ENCODE peak calls at places on chromosomes 3 and 15, in ten cellular contexts. T is RWPE2; K is stimulated activated CD8-positive, alpha-beta memory T cell treated with anti-CD3 and anti-CD28 coated beads, Interleukin-2, amount 100 ng/mL, for 1 hour; M is epithelial cell of esophagus; Y is GM19239; U is GM12865; E is keratinocyte; G is foreskin keratinocyte; B is sigmoid colon; N is activated B cell treated with CpG ODN at 0.5 μM for 24 hours. O is an unnamed sample.

GRCh38 chr3:50926868-50927267 is 252.1 kb downstream of the DOCK3 start:
- DNase-seq in G (no peak), B (no peak), E (no peak), M (no peak), K (no peak), U (no peak), T (no peak), N (no peak), Y (no peak), O (no peak)

GRCh38 chr3:9686050-9686384 is 17.6 kb upstream of the CPNE9 start:
- DNase-seq in G (no peak), E (no peak), K (no peak), M (no peak), N (no peak), U (peak; percentile 17), B (no peak), Y (no peak), T (no peak), O (no peak)

GRCh38 chr15:39188930-39189329 is 391.9 kb upstream of the THBS1 start:
- DNase-seq in T (peak; percentile 72), N (no peak), Y (no peak), G (peak; percentile 98), U (no peak), K (no peak), M (peak; percentile 97), B (no peak), E (no peak), O (no peak)

GRCh38 chr3:185818267-185818875 is 6.5 kb downstream of the IGF2BP2 start:
- DNase-seq in B (no peak), K (no peak), T (no peak), N (no peak), Y (no peak), U (no peak), M (no peak), E (no peak), G (no peak), O (no peak)

GRCh38 chr3:160808838-160809237 is 52.8 kb downstream of the PPM1L start:
- DNase-seq in U (no peak), E (no peak), M (no peak), N (no peak), B (peak; percentile 64), G (no peak), Y (no peak), K (no peak), T (no peak), O (peak; percentile 96)

GRCh38 chr3:120816728-120817127 is 74.2 kb downstream of the GTF2E1 start:
- DNase-seq in B (no peak), M (no peak), Y (no peak), K (no peak), N (no peak), G (no peak), T (no peak), U (peak; percentile 18), E (no peak), O (no peak)

GRCh38 chr3:49276475-49277356 is at the start of gene C3orf62:
- DNase-seq in E (no peak), U (peak; percentile 85), T (peak; percentile 82), Y (peak; percentile 73), K (peak; percentile 37), N (peak; percentile 61), B (peak; percentile 96), G (peak; percentile 47), M (peak; percentile 75), O (peak; percentile 51)

GRCh38 chr3:155078959-155079794 is 942 bp upstream of the MME start:
- DNase-seq in K (no peak), G (peak; percentile 23), M (no peak), Y (no peak), U (no peak), E (no peak), N (no peak), B (no peak), T (no peak), O (peak; percentile 50)

GRCh38 chr15:62165793-62166380 is 802 bp upstream of the C2CD4B start:
- DNase-seq in K (no peak), B (no peak), M (no peak), U (no peak), N (no peak), E (no peak), Y (no peak), G (no peak), T (no peak), O (no peak)

GRCh38 chr3:74546426-74546825 is 68.0 kb downstream of the CNTN3 start:
- DNase-seq in G (no peak), N (no peak), B (no peak), M (peak; percentile 25), K (no peak), T (no peak), U (no peak), Y (no peak), E (no peak), O (no peak)

GRCh38 chr3:87900061-87900460 is 158.7 kb downstream of the CGGBP1 start:
- DNase-seq in B (no peak), U (no peak), N (no peak), Y (no peak), T (no peak), K (no peak), G (no peak), E (no peak), M (no peak), O (no peak)